ENCODE peak calls at places on chromosome X, in five cellular contexts. K is AG10803, P is mucosa of descending colon, H is astrocyte of the cerebellum, O is epithelial cell of esophagus. L is an unnamed sample.
A peak's percentile ranks its signal among the peaks of the same experiment; 100 is the strongest.

GRCh38 chrX:106726485-106727437 is at the start of gene RNF128:
- DNase-seq in P (peak; percentile 82), O (peak; percentile 67), K (peak; percentile 15), H (no peak), L (peak; percentile 10)

GRCh38 chrX:16558489-16558888 is 91.5 kb upstream of the S100G start:
- DNase-seq in H (no peak), K (peak; percentile 23), O (peak; percentile 2), P (no peak), L (no peak)

GRCh38 chrX:45445745-45446412 is 245.2 kb upstream of the DIPK2B start:
- DNase-seq in O (peak; percentile 86), K (peak; percentile 74), H (no peak), P (no peak), L (peak; percentile 72)

GRCh38 chrX:115957862-115958490 is 212.6 kb upstream of the AGTR2 start:
- DNase-seq in O (no peak), P (no peak), K (no peak), H (no peak), L (no peak)

GRCh38 chrX:50903387-50904027 is 7.0 kb upstream of the BMP15 start:
- DNase-seq in H (peak; percentile 22), O (peak; percentile 53), K (peak; percentile 24), P (no peak), L (peak; percentile 54)

GRCh38 chrX:44784241-44784640 is 59.6 kb upstream of the DUSP21 start:
- DNase-seq in P (no peak), K (peak; percentile 8), O (no peak), H (no peak), L (no peak)

GRCh38 chrX:65755786-65756185 is 88.3 kb downstream of the MSN start:
- DNase-seq in O (peak; percentile 51), K (no peak), P (no peak), H (no peak), L (no peak)

GRCh38 chrX:9873952-9874351 is 87.7 kb downstream of the SHROOM2 start:
- DNase-seq in O (peak; percentile 44), H (no peak), K (no peak), P (no peak), L (no peak)

GRCh38 chrX:41971346-41971745 is 48.0 kb upstream of the CASK start:
- DNase-seq in O (no peak), P (no peak), H (no peak), K (no peak), L (no peak)

GRCh38 chrX:13051529-13052172 is 7.2 kb upstream of the FAM9C start:
- DNase-seq in P (no peak), O (no peak), H (no peak), K (no peak), L (peak; percentile 74)

GRCh38 chrX:70437011-70437410 is 7.6 kb upstream of the DLG3 start:
- DNase-seq in K (no peak), H (no peak), P (no peak), O (no peak), L (peak; percentile 7)

GRCh38 chrX:143634701-143635442 is 1.0 kb downstream of the SLITRK4 start:
- DNase-seq in H (no peak), P (no peak), O (peak; percentile 0), K (no peak), L (no peak)

GRCh38 chrX:13994104-13994503 is 35.6 kb downstream of the GEMIN8 start:
- DNase-seq in K (no peak), H (no peak), O (no peak), P (no peak), L (no peak)

GRCh38 chrX:103531002-103531401 is 11.7 kb upstream of the RAB40A start:
- DNase-seq in P (no peak), K (peak; percentile 79), H (peak; percentile 53), O (no peak), L (peak; percentile 86)

GRCh38 chrX:68440438-68440837 is 7.1 kb upstream of the OPHN1 start:
- DNase-seq in K (no peak), P (no peak), H (no peak), O (no peak), L (no peak)

GRCh38 chrX:94256396-94256795 is 582.4 kb downstream of the FAM133A start:
- DNase-seq in O (no peak), H (no peak), K (no peak), P (no peak), L (no peak)

GRCh38 chrX:150569155-150569477 is 695 bp downstream of the MTM1 start:
- DNase-seq in K (peak; percentile 35), O (no peak), P (peak; percentile 66), H (no peak), L (peak; percentile 48)

GRCh38 chrX:44428989-44429627 is 85.6 kb upstream of the EFHC2 start:
- DNase-seq in P (no peak), K (no peak), H (no peak), O (peak; percentile 46), L (no peak)

GRCh38 chrX:33840176-33840575 is 291.9 kb downstream of the FAM47A start:
- DNase-seq in H (no peak), K (no peak), O (no peak), P (no peak), L (no peak)

GRCh38 chrX:104987063-104987462 is 233.4 kb downstream of the TEX13A start:
- DNase-seq in O (peak; percentile 39), K (no peak), P (no peak), H (no peak), L (no peak)

GRCh38 chrX:3638280-3638873 is 75.1 kb downstream of the PRKX start:
- DNase-seq in K (peak; percentile 34), O (peak; percentile 32), P (no peak), H (peak; percentile 31), L (peak; percentile 46)

GRCh38 chrX:120768681-120769080 is 107.0 kb downstream of the CT47B1 start:
- DNase-seq in O (peak; percentile 40), P (no peak), K (peak; percentile 71), H (no peak), L (peak; percentile 56)

GRCh38 chrX:55007633-55008032 is 7.5 kb downstream of the APEX2 start:
- DNase-seq in H (peak; percentile 9), P (no peak), K (peak; percentile 58), O (peak; percentile 79), L (peak; percentile 67)

GRCh38 chrX:151975228-151975593 is 735 bp upstream of the GABRE start:
- DNase-seq in K (no peak), O (no peak), H (no peak), P (no peak), L (no peak)

GRCh38 chrX:124518888-124519287 is 172.5 kb downstream of the SH2D1A start:
- DNase-seq in K (peak; percentile 47), P (no peak), H (no peak), O (peak; percentile 64), L (no peak)

GRCh38 chrX:41667631-41668030 is 21.1 kb upstream of the GPR34 start:
- DNase-seq in O (no peak), K (no peak), P (no peak), H (no peak), L (no peak)

DNA sequence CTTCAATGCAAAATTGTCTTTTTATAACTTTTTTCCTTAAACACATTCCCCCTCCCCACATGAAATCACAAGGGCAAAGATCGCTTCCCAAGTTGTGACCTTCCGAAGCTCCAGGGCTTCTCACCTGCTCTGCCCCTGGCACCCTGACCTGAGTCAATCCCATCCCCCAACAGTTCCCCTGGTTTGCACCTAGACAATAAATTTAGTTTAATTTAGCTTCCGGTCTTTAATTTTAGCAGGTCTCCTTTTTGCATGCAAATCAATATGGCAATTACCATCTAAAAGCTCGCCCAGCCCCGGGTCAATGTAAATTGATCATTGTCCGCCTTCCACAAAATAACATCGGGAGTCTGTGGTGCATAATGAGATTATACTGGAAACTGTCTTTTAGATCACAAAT is 6.8 kb downstream of the BCOR start:
- DNase-seq in O (no peak), K (no peak), H (no peak), P (peak; percentile 14), L (no peak)
- H3K4me3 ChIP-seq in O (no peak overlapping the region), K (no peak overlapping the region), H (no peak overlapping the region), P (no peak overlapping the region), L (no peak overlapping the region)

GRCh38 chrX:132520213-132520612 is 31.4 kb upstream of the MBNL3 start:
- DNase-seq in K (no peak), O (no peak), P (no peak), H (no peak), L (no peak)
- TF ChIP-seq CTCF in K (no peak), O (no peak), P (no peak), H (no peak), L (no peak)

GRCh38 chrX:97668126-97668525 is 784.4 kb downstream of the RPA4 start:
- DNase-seq in K (no peak), P (no peak), O (no peak), H (no peak), L (no peak)
- H3K4me3 ChIP-seq in K (no peak overlapping the region), P (no peak overlapping the region), O (no peak overlapping the region), H (no peak overlapping the region), L (no peak overlapping the region)

GRCh38 chrX:24148118-24148517 is 1.4 kb upstream of the ZFX start:
- DNase-seq in P (no peak), K (no peak), O (no peak), H (no peak), L (no peak)

GRCh38 chrX:24148535-24149345 is 789 bp upstream of the ZFX start:
- DNase-seq in K (peak; percentile 90), O (no peak), P (no peak), H (no peak), L (peak; percentile 57)

GRCh38 chrX:24149346-24150050 is at the start of gene ZFX:
- DNase-seq in K (peak; percentile 70), P (peak; percentile 90), O (peak; percentile 65), H (no peak), L (peak; percentile 54)

GRCh38 chrX:24151513-24151912 is 2.0 kb downstream of the ZFX start:
- DNase-seq in O (no peak), H (no peak), P (no peak), K (no peak), L (no peak)

GRCh38 chrX:24150051-24150790 is 692 bp downstream of the ZFX start:
- DNase-seq in K (peak; percentile 89), P (peak; percentile 95), H (peak; percentile 81), O (peak; percentile 83), L (peak; percentile 92)
- TF ChIP-seq CTCF in K (peak; percentile 34), P (no peak), H (peak; percentile 44), O (peak; percentile 3), L (no peak)

DNA sequence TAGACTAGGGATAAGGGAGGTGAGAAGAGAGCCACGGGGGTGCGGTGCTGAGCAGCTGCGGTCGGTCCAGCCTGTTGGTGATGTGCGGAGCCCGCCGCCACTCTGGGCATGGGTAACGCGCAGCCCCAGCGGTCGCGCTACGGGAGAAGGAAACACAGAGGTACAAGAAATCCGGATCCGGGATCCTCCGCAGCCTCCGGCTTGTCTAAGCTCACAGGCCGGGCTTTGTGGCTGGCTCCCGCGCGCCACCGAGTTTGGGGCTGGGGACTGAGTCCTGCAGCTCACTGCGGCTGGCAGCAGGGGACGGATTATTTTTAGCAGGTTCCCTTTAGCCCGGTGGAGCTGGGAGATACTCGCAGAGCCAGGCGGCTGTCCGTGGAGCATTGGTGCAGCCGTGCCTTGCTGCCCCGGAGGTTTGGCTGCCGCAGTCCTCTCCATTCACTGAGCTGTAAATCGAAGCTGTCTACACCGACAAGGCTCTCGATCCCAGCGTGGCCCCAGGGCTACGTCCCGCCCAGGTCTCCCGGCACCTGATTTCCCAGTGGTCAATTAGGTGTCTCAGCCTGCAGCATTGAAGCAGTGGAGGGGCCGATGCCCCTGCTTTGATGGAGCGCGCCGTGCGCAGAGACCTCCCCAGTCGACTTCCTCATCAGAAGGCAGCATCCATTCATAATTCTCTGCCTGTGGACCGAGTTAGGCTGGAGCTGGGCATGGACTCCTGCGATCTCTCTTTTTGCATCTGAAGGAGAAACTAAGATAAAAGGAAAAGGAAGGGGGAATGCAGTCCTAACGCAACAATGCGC is 81.9 kb upstream of the SCML1 start:
- DNase-seq in P (peak; percentile 42), H (no peak), O (peak; percentile 10), K (peak; percentile 4), L (peak; percentile 10)
- H3K4me3 ChIP-seq in P (no peak overlapping the region), H (peak overlapping the region; percentile 33), O (peak overlapping the region; percentile 33), K (peak overlapping the region; percentile 46), L (no peak overlapping the region)

L was measured in cardiac fibroblast.